ENCODE peak calls at places on chromosomes 16 and 17, in five cellular contexts. I is WTC11, Q is testis, E is HFF-Myc, A is fibroblast of lung. K is an unnamed sample.

GRCh38 chr16:74862743-74863244 is 88.2 kb upstream of the FA2H start:
- DNase-seq in E (peak; percentile 27), I (no peak), Q (no peak), A (peak; percentile 25), K (no peak)

GRCh38 chr17:65703891-65704290 is 142.4 kb upstream of the AXIN2 start:
- DNase-seq in A (no peak), Q (no peak), I (no peak), E (no peak), K (no peak)

GRCh38 chr16:85180047-85180878 is 68.0 kb upstream of the CIBAR2 start:
- DNase-seq in A (no peak), E (no peak), I (no peak), Q (no peak), K (no peak)

GRCh38 chr17:27577124-27577761 is 53.7 kb upstream of the LGALS9 start:
- DNase-seq in Q (peak; percentile 32), I (peak; percentile 35), E (no peak), A (peak; percentile 67), K (no peak)

GRCh38 chr16:4123617-4124300 is 7.5 kb upstream of the ADCY9 start:
- DNase-seq in E (no peak), A (peak; percentile 62), Q (no peak), I (no peak), K (no peak)

GRCh38 chr16:29007865-29008593 is 23.2 kb downstream of the LAT start:
- DNase-seq in Q (peak; percentile 37), E (peak; percentile 77), A (peak; percentile 85), I (no peak), K (no peak)

GRCh38 chr17:56175299-56175935 is 22.1 kb downstream of the ANKFN1 start:
- DNase-seq in A (peak; percentile 43), Q (no peak), I (no peak), E (no peak), K (no peak)

GRCh38 chr16:50839356-50839755 is 97.5 kb downstream of the CYLD start:
- DNase-seq in Q (no peak), I (no peak), E (no peak), A (no peak), K (no peak)

GRCh38 chr16:86375370-86375769 is 135.0 kb upstream of the FOXF1 start:
- DNase-seq in Q (no peak), E (no peak), I (no peak), A (peak; percentile 94), K (no peak)

GRCh38 chr17:78879679-78880186 is 23.3 kb downstream of the CEP295NL start:
- DNase-seq in I (no peak), A (peak; percentile 95), Q (peak; percentile 66), E (peak; percentile 94), K (peak; percentile 87)

GRCh38 chr17:29546834-29547233 is 20.0 kb downstream of the ABHD15 start:
- DNase-seq in I (no peak), A (peak; percentile 8), E (no peak), Q (no peak), K (no peak)

GRCh38 chr16:76222087-76222486 is 55.1 kb upstream of the CNTNAP4 start:
- DNase-seq in I (no peak), Q (no peak), A (no peak), E (no peak), K (no peak)

GRCh38 chr16:35525979-35526590 is 2066.7 kb downstream of the TP53TG3F start:
- DNase-seq in E (no peak), Q (no peak), A (no peak), I (no peak), K (no peak)

GRCh38 chr17:47694818-47695663 is 1.1 kb downstream of the TBKBP1 start:
- DNase-seq in A (peak; percentile 47), E (no peak), I (no peak), Q (peak; percentile 64), K (no peak)

GRCh38 chr16:69089091-69089912 is 16.2 kb upstream of the HAS3 start:
- DNase-seq in E (no peak), A (peak; percentile 53), I (peak; percentile 48), Q (peak; percentile 50), K (no peak)

GRCh38 chr16:69927056-69927757 is 23.9 kb upstream of the CLEC18A start:
- DNase-seq in Q (peak; percentile 82), E (no peak), I (no peak), A (peak; percentile 87), K (no peak)

GRCh38 chr16:15055141-15056053 is 477 bp downstream of the NTAN1 start:
- DNase-seq in E (no peak), I (peak; percentile 69), Q (peak; percentile 52), A (no peak), K (no peak)

GRCh38 chr16:87945351-87946042 is 5.7 kb upstream of the BANP start:
- DNase-seq in I (peak; percentile 60), E (no peak), A (peak; percentile 83), Q (peak; percentile 75), K (no peak)

GRCh38 chr16:22813223-22813945 is 578 bp upstream of the HS3ST2 start:
- DNase-seq in A (peak; percentile 16), Q (peak; percentile 71), I (peak; percentile 92), E (no peak), K (no peak)

GRCh38 chr17:68200689-68201424 is 47.0 kb upstream of the AMZ2 start:
- DNase-seq in E (peak; percentile 30), I (peak; percentile 93), A (peak; percentile 57), Q (peak; percentile 85), K (no peak)

GRCh38 chr17:74123350-74123749 is 80.1 kb upstream of the RPL38 start:
- DNase-seq in E (no peak), Q (no peak), I (no peak), A (peak; percentile 32), K (no peak)

GRCh38 chr17:80477647-80478478 is 1.5 kb upstream of the NPTX1 start:
- DNase-seq in A (peak; percentile 46), Q (peak; percentile 66), I (peak; percentile 72), E (no peak), K (no peak)

GRCh38 chr17:34892864-34893263 is 68.4 kb downstream of the CCT6B start:
- DNase-seq in E (no peak), Q (peak; percentile 37), A (no peak), I (peak; percentile 71), K (no peak)

GRCh38 chr16:79751785-79752184 is 151.2 kb upstream of the MAF start:
- DNase-seq in Q (peak; percentile 72), E (no peak), I (no peak), A (peak; percentile 40), K (no peak)

GRCh38 chr16:81140930-81141780 is 45.0 kb upstream of the GCSH start:
- DNase-seq in Q (peak; percentile 16), E (no peak), A (no peak), I (peak; percentile 74), K (no peak)
- TF ChIP-seq CTCF in Q (no peak), E (no peak), A (peak; percentile 7), I (peak; percentile 46), K (no peak)

DNA sequence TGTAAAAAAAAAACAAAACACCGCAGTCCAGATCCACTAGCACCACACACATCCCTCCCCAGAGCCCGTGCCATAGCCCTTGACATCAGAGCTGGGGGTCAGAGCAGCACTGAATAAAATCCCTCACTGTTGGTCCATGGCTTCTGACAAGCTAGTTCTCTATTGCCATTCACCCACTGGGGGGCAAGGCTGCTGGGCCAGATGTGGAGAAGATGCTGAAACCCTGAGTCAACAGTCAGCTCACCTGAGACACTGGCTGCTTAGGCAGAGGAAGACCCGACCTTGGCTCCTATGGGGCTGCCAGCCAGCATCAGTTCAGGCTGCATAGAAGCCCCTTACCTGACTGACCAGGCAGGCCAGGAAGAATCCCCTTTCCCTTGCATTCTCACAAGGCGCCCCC is 228.2 kb downstream of the SOX9 start:
- DNase-seq in I (no peak), Q (no peak), A (no peak), E (no peak), K (no peak)
- TF ChIP-seq CTCF in I (no peak), Q (no peak), A (no peak), E (no peak), K (no peak)

GRCh38 chr16:31329671-31330552 is 25.1 kb upstream of the ITGAX start:
- DNase-seq in I (peak; percentile 21), A (no peak), Q (no peak), E (no peak), K (no peak)

GRCh38 chr16:31330553-31330890 is 24.5 kb upstream of the ITGAX start:
- DNase-seq in E (no peak), I (no peak), Q (no peak), A (no peak), K (no peak)

GRCh38 chr16:31331141-31331764 is 23.7 kb upstream of the ITGAX start:
- DNase-seq in I (peak; percentile 50), E (no peak), Q (no peak), A (no peak), K (no peak)

GRCh38 chr16:31327675-31328225 is 27.2 kb upstream of the ITGAX start:
- DNase-seq in I (peak; percentile 21), E (no peak), A (no peak), Q (no peak), K (no peak)

GRCh38 chr16:31328322-31329052 is 26.5 kb upstream of the ITGAX start:
- DNase-seq in E (no peak), I (no peak), Q (no peak), A (no peak), K (no peak)
- TF ChIP-seq CTCF in E (no peak), I (no peak), Q (no peak), A (no peak), K (no peak)

GRCh38 chr16:2962334-2963073 is 1.6 kb upstream of the KREMEN2 start:
- DNase-seq in A (no peak), I (no peak), E (no peak), Q (no peak), K (no peak)

GRCh38 chr16:2964416-2965223 is 545 bp downstream of the KREMEN2 start:
- DNase-seq in Q (peak; percentile 56), E (no peak), A (no peak), I (peak; percentile 98), K (no peak)

GRCh38 chr16:2966043-2966802 is 2.1 kb downstream of the KREMEN2 start:
- DNase-seq in Q (no peak), E (no peak), A (no peak), I (peak; percentile 37), K (no peak)

GRCh38 chr16:2963074-2963610 is 933 bp upstream of the KREMEN2 start:
- DNase-seq in E (no peak), Q (no peak), A (no peak), I (peak; percentile 44), K (no peak)

GRCh38 chr16:2963611-2964415 is at the start of gene KREMEN2:
- DNase-seq in I (peak; percentile 83), E (no peak), A (no peak), Q (no peak), K (no peak)
- TF ChIP-seq CTCF in I (no peak), E (no peak), A (no peak), Q (no peak), K (no peak)